ENCODE peak calls at places on chromosomes 7 and 10, in eight cellular contexts. B is aorta, E is mesendoderm, T is right cardiac atrium, S is Karpas-422, H is mammary epithelial cell, G is fibroblast of lung, J is neuronal stem cell. O is an unnamed sample.

GRCh38 chr7:3464900-3465622 is 164.0 kb downstream of the SDK1 start:
- DNase-seq in S (no peak), H (no peak), T (no peak), G (no peak), E (no peak), B (no peak), J (no peak), O (no peak)

GRCh38 chr7:100562195-100563099 is 11.3 kb downstream of the SAP25 start:
- DNase-seq in E (no peak), H (no peak), S (no peak), J (no peak), T (no peak), G (no peak), B (peak; percentile 48), O (no peak)

GRCh38 chr7:30647589-30647988 is 34.7 kb downstream of the CRHR2 start:
- DNase-seq in H (no peak), T (no peak), J (no peak), E (no peak), G (no peak), S (no peak), B (no peak), O (peak; percentile 85)

GRCh38 chr7:87129836-87130235 is 22.4 kb upstream of the DMTF1 start:
- DNase-seq in T (no peak), S (no peak), B (no peak), G (no peak), E (peak; percentile 27), H (no peak), J (no peak), O (no peak)

GRCh38 chr10:118615888-118616287 is 20.4 kb upstream of the PRLHR start:
- DNase-seq in J (no peak), G (no peak), S (peak; percentile 45), B (no peak), T (no peak), H (peak; percentile 12), E (no peak), O (peak; percentile 18)

GRCh38 chr7:74587435-74588126 is 69.9 kb upstream of the GTF2I start:
- DNase-seq in J (no peak), G (peak; percentile 91), S (peak; percentile 81), B (peak; percentile 95), E (peak; percentile 89), T (peak; percentile 94), H (peak; percentile 79), O (no peak)

GRCh38 chr7:76317782-76318487 is 15.5 kb downstream of the HSPB1 start:
- DNase-seq in E (peak; percentile 99), J (peak; percentile 96), B (peak; percentile 99), S (peak; percentile 98), G (peak; percentile 95), T (peak; percentile 98), H (peak; percentile 95), O (peak; percentile 98)

GRCh38 chr10:78203915-78204818 is 170.5 kb downstream of the RPS24 start:
- DNase-seq in J (no peak), G (no peak), S (no peak), B (peak; percentile 63), T (peak; percentile 72), H (no peak), E (peak; percentile 22), O (no peak)

GRCh38 chr10:822661-823367 is 108.7 kb downstream of the LARP4B start:
- DNase-seq in E (no peak), B (no peak), H (no peak), T (no peak), G (no peak), J (no peak), S (no peak), O (no peak)

GRCh38 chr7:64113981-64114380 is 68.7 kb downstream of the ZNF727 start:
- DNase-seq in G (no peak), B (no peak), H (no peak), E (no peak), S (no peak), J (no peak), T (no peak), O (no peak)

GRCh38 chr7:25805027-25805687 is 346.8 kb upstream of the NFE2L3 start:
- DNase-seq in H (peak; percentile 42), E (no peak), J (no peak), S (no peak), B (no peak), G (peak; percentile 44), T (no peak), O (no peak)

GRCh38 chr10:107516349-107516748 is 351.8 kb upstream of the SORCS1 start:
- DNase-seq in S (no peak), G (no peak), B (no peak), E (no peak), T (no peak), H (no peak), J (no peak), O (no peak)

GRCh38 chr7:31087351-31087750 is 35.2 kb downstream of the ADCYAP1R1 start:
- DNase-seq in B (no peak), G (no peak), H (no peak), J (no peak), E (no peak), T (no peak), S (no peak), O (no peak)

GRCh38 chr7:139667377-139667776 is 110.4 kb downstream of the HIPK2 start:
- DNase-seq in B (no peak), H (no peak), E (no peak), T (no peak), G (no peak), S (no peak), J (no peak), O (no peak)

GRCh38 chr10:5199398-5199797 is 2.8 kb downstream of the AKR1C4 start:
- DNase-seq in G (no peak), E (peak; percentile 13), H (no peak), J (no peak), T (no peak), B (no peak), S (no peak), O (no peak)

GRCh38 chr7:33701927-33702326 is 203.4 kb upstream of the BMPER start:
- DNase-seq in S (no peak), B (no peak), G (no peak), J (no peak), H (no peak), T (no peak), E (no peak), O (no peak)

GRCh38 chr7:92255308-92255707 is 9.5 kb downstream of the ANKIB1 start:
- DNase-seq in T (no peak), G (peak; percentile 97), J (no peak), S (no peak), E (peak; percentile 32), H (peak; percentile 24), B (peak; percentile 43), O (no peak)

GRCh38 chr7:33589911-33590310 is 315.4 kb upstream of the BMPER start:
- DNase-seq in H (no peak), S (no peak), B (no peak), J (no peak), E (no peak), T (no peak), G (no peak), O (no peak)

GRCh38 chr10:26540601-26541000 is 102.5 kb downstream of the APBB1IP start:
- DNase-seq in G (peak; percentile 17), H (no peak), B (no peak), E (peak; percentile 76), S (no peak), J (peak; percentile 30), T (no peak), O (no peak)

GRCh38 chr7:142956951-142957623 is 5.1 kb downstream of the KEL start:
- DNase-seq in E (peak; percentile 97), J (no peak), G (peak; percentile 28), B (no peak), T (no peak), S (no peak), H (peak; percentile 16), O (no peak)
- H3K27ac ChIP-seq in E (peak overlapping the region; percentile 53), J (no peak overlapping the region), G (no peak overlapping the region), B (no peak overlapping the region), T (no peak overlapping the region), S (no peak overlapping the region), H (no peak overlapping the region), O (peak overlapping the region; percentile 26)

GRCh38 chr7:18529213-18529612 is 33.7 kb downstream of the HDAC9 start:
- DNase-seq in T (no peak), J (no peak), E (no peak), S (no peak), G (no peak), H (no peak), B (no peak), O (no peak)

GRCh38 chr7:18534481-18534880 is 38.9 kb downstream of the HDAC9 start:
- DNase-seq in B (no peak), E (no peak), J (no peak), H (peak; percentile 18), T (no peak), S (no peak), G (peak; percentile 27), O (no peak)

GRCh38 chr7:18531539-18531938 is 36.0 kb downstream of the HDAC9 start:
- DNase-seq in E (no peak), T (no peak), G (no peak), S (no peak), J (no peak), H (no peak), B (no peak), O (no peak)

GRCh38 chr7:18532813-18533212 is 37.3 kb downstream of the HDAC9 start:
- DNase-seq in S (no peak), J (no peak), E (no peak), B (no peak), H (no peak), T (no peak), G (no peak), O (no peak)

GRCh38 chr7:18530224-18531179 is 35.0 kb downstream of the HDAC9 start:
- DNase-seq in H (no peak), E (no peak), B (no peak), J (no peak), G (no peak), T (no peak), S (no peak), O (no peak)
- H3K4me3 ChIP-seq in H (no peak overlapping the region), E (no peak overlapping the region), B (no peak overlapping the region), J (no peak overlapping the region), G (no peak overlapping the region), T (no peak overlapping the region), S (peak overlapping the region; percentile 6), O (no peak overlapping the region)

GRCh38 chr7:151166629-151167196 is 781 bp downstream of the GBX1 start:
- DNase-seq in S (no peak), E (no peak), B (no peak), T (no peak), G (no peak), J (peak; percentile 23), H (no peak), O (no peak)
- H3K27me3 ChIP-seq in S (no peaks in the 10 kb centered on the region), E (peaks cover 44% of the 10 kb centered on the region), B (no peaks in the 10 kb centered on the region), T (no peaks in the 10 kb centered on the region), G (peaks cover 57% of the 10 kb centered on the region), J (peaks cover 54% of the 10 kb centered on the region), H (peaks cover 35% of the 10 kb centered on the region), O (peaks cover 42% of the 10 kb centered on the region)

GRCh38 chr7:81112731-81113130 is 193.9 kb upstream of the SEMA3C start:
- DNase-seq in J (no peak), T (no peak), E (no peak), H (no peak), B (no peak), S (no peak), G (no peak), O (no peak)

GRCh38 chr7:81111781-81112540 is 193.1 kb upstream of the SEMA3C start:
- DNase-seq in J (no peak), E (peak; percentile 11), T (no peak), H (no peak), S (no peak), B (no peak), G (peak; percentile 89), O (no peak)

GRCh38 chr7:81111358-81111757 is 192.5 kb upstream of the SEMA3C start:
- DNase-seq in H (peak; percentile 89), G (peak; percentile 99), B (no peak), S (no peak), J (no peak), T (no peak), E (peak; percentile 29), O (no peak)

GRCh38 chr7:81110673-81111072 is 191.8 kb upstream of the SEMA3C start:
- DNase-seq in G (no peak), E (no peak), H (no peak), S (no peak), T (no peak), B (no peak), J (no peak), O (no peak)

GRCh38 chr7:81114682-81115081 is 195.8 kb upstream of the SEMA3C start:
- DNase-seq in B (no peak), G (peak; percentile 29), S (no peak), H (peak; percentile 14), E (no peak), T (no peak), J (no peak), O (no peak)
- H3K27ac ChIP-seq in B (no peak overlapping the region), G (no peak overlapping the region), S (no peak overlapping the region), H (no peak overlapping the region), E (no peak overlapping the region), T (no peak overlapping the region), J (no peak overlapping the region), O (no peak overlapping the region)

O was measured in WERI-Rb-1.